ENCODE peak calls at places on chromosomes 12 and 14, in four cellular contexts. One of them, this sample, is unnamed.

GRCh38 chr12:132004946-132005345 is 55.2 kb downstream of the EP400 start:
- DNase-seq in HCT116: no peak
- DNase-seq in GM23248: no peak
- DNase-seq in PC-3: no peak
- DNase-seq in this sample: no peak

GRCh38 chr14:46490150-46490769 is 161.3 kb downstream of the RPL10L start:
- DNase-seq in HCT116: peak
- DNase-seq in GM23248: no peak
- DNase-seq in PC-3: peak
- DNase-seq in this sample: peak

GRCh38 chr14:88612981-88613380 is 50.1 kb downstream of the ZC3H14 start:
- DNase-seq in HCT116: no peak
- DNase-seq in GM23248: no peak
- DNase-seq in PC-3: peak
- DNase-seq in this sample: no peak

GRCh38 chr12:104485651-104486341 is 29.0 kb downstream of the CHST11 start:
- DNase-seq in HCT116: no peak
- DNase-seq in GM23248: peak
- DNase-seq in PC-3: no peak
- DNase-seq in this sample: no peak

GRCh38 chr12:56866493-56866892 is 67.7 kb downstream of the SDR9C7 start:
- DNase-seq in HCT116: no peak
- DNase-seq in GM23248: no peak
- DNase-seq in PC-3: no peak
- DNase-seq in this sample: no peak

GRCh38 chr14:88882236-88882635 is 57.8 kb downstream of the TTC8 start:
- DNase-seq in HCT116: no peak
- DNase-seq in GM23248: no peak
- DNase-seq in PC-3: no peak
- DNase-seq in this sample: no peak

GRCh38 chr14:51004801-51005526 is 60.7 kb upstream of the PYGL start:
- DNase-seq in HCT116: no peak
- DNase-seq in GM23248: peak
- DNase-seq in PC-3: peak
- DNase-seq in this sample: no peak

GRCh38 chr14:59600211-59600945 is 23.8 kb upstream of the CCDC175 start:
- DNase-seq in HCT116: no peak
- DNase-seq in GM23248: no peak
- DNase-seq in PC-3: no peak
- DNase-seq in this sample: no peak

GRCh38 chr12:82857911-82858533 is 171.3 kb downstream of the TMTC2 start:
- DNase-seq in HCT116: no peak
- DNase-seq in GM23248: no peak
- DNase-seq in PC-3: peak
- DNase-seq in this sample: peak

GRCh38 chr12:42666671-42667243 is 77.2 kb upstream of the PRICKLE1 start:
- DNase-seq in HCT116: no peak
- DNase-seq in GM23248: no peak
- DNase-seq in PC-3: peak
- DNase-seq in this sample: peak

GRCh38 chr12:123293178-123293760 is 21.6 kb upstream of the CDK2AP1 start:
- DNase-seq in HCT116: no peak
- DNase-seq in GM23248: no peak
- DNase-seq in PC-3: no peak
- DNase-seq in this sample: no peak

GRCh38 chr14:55698051-55698450 is 118.0 kb downstream of the KTN1 start:
- DNase-seq in HCT116: no peak
- DNase-seq in GM23248: no peak
- DNase-seq in PC-3: peak
- DNase-seq in this sample: no peak

GRCh38 chr14:105315941-105316562 is 1.5 kb downstream of the PACS2 start:
- DNase-seq in HCT116: no peak
- DNase-seq in GM23248: peak
- DNase-seq in PC-3: peak
- DNase-seq in this sample: no peak

GRCh38 chr14:57875985-57876384 is 10.1 kb upstream of the SLC35F4 start:
- DNase-seq in HCT116: no peak
- DNase-seq in GM23248: no peak
- DNase-seq in PC-3: no peak
- DNase-seq in this sample: no peak

GRCh38 chr12:94571556-94571955 is 78.8 kb downstream of the TMCC3 start:
- DNase-seq in HCT116: peak
- DNase-seq in GM23248: peak
- DNase-seq in PC-3: peak
- DNase-seq in this sample: no peak

GRCh38 chr14:45972416-45972815 is 679.2 kb downstream of the RPL10L start:
- DNase-seq in HCT116: no peak
- DNase-seq in GM23248: no peak
- DNase-seq in PC-3: no peak
- DNase-seq in this sample: no peak

GRCh38 chr14:73237219-73237785 is at the start of gene PAPLN:
- DNase-seq in HCT116: peak
- DNase-seq in GM23248: peak
- DNase-seq in PC-3: peak
- DNase-seq in this sample: peak

GRCh38 chr12:97642906-97643305 is 180.3 kb downstream of the RMST start:
- DNase-seq in HCT116: no peak
- DNase-seq in GM23248: no peak
- DNase-seq in PC-3: no peak
- DNase-seq in this sample: no peak

GRCh38 chr12:24895612-24896011 is 53.3 kb downstream of the BCAT1 start:
- DNase-seq in HCT116: no peak
- DNase-seq in GM23248: peak
- DNase-seq in PC-3: no peak
- DNase-seq in this sample: no peak

GRCh38 chr14:24556756-24557155 is 19.3 kb downstream of the CTSG start:
- DNase-seq in HCT116: no peak
- DNase-seq in GM23248: peak
- DNase-seq in PC-3: peak
- DNase-seq in this sample: no peak

GRCh38 chr12:133130808-133131128 is 341 bp downstream of the ZNF10 start:
- DNase-seq in HCT116: no peak
- DNase-seq in GM23248: peak
- DNase-seq in PC-3: no peak
- DNase-seq in this sample: no peak

GRCh38 chr14:22658951-22659350 is 14.8 kb upstream of the OR6J1 start:
- DNase-seq in HCT116: no peak
- DNase-seq in GM23248: no peak
- DNase-seq in PC-3: no peak
- DNase-seq in this sample: no peak

GRCh38 chr12:13164859-13165577 is 31.5 kb upstream of the EMP1 start:
- DNase-seq in HCT116: no peak
- DNase-seq in GM23248: no peak
- DNase-seq in PC-3: no peak
- DNase-seq in this sample: no peak

GRCh38 chr12:46364777-46365580 is 7.6 kb downstream of the SLC38A2 start:
- DNase-seq in HCT116: no peak
- DNase-seq in GM23248: peak
- DNase-seq in PC-3: peak
- DNase-seq in this sample: no peak

GRCh38 chr12:85804663-85805062 is 31.5 kb downstream of the RASSF9 start:
- DNase-seq in HCT116: no peak
- DNase-seq in GM23248: peak
- DNase-seq in PC-3: no peak
- DNase-seq in this sample: no peak

GRCh38 chr14:64956697-64957412 is 14.3 kb upstream of the GPX2 start:
- DNase-seq in HCT116: no peak
- DNase-seq in GM23248: no peak
- DNase-seq in PC-3: no peak
- DNase-seq in this sample: no peak

GRCh38 chr14:94941311-94941710 is 171.4 kb upstream of the GSC start:
- DNase-seq in HCT116: no peak
- DNase-seq in GM23248: no peak
- DNase-seq in PC-3: no peak
- DNase-seq in this sample: no peak

GRCh38 chr12:87270894-87271293 is 758.3 kb downstream of the C12orf50 start:
- DNase-seq in HCT116: no peak
- DNase-seq in GM23248: peak
- DNase-seq in PC-3: peak
- DNase-seq in this sample: no peak

GRCh38 chr12:123106640-123107359 is 44.1 kb downstream of the PITPNM2 start:
- DNase-seq in HCT116: no peak
- DNase-seq in GM23248: no peak
- DNase-seq in PC-3: peak
- DNase-seq in this sample: no peak

GRCh38 chr14:58098507-58098906 is 53.5 kb downstream of the ARMH4 start:
- DNase-seq in HCT116: no peak
- DNase-seq in GM23248: no peak
- DNase-seq in PC-3: peak
- DNase-seq in this sample: peak

GRCh38 chr12:104377507-104377812 is 73.9 kb downstream of the EID3 start:
- DNase-seq in HCT116: no peak
- DNase-seq in GM23248: no peak
- DNase-seq in PC-3: no peak
- DNase-seq in this sample: no peak

GRCh38 chr12:86697916-86698315 is 441.7 kb upstream of the MGAT4C start:
- DNase-seq in HCT116: no peak
- DNase-seq in GM23248: peak
- DNase-seq in PC-3: no peak
- DNase-seq in this sample: no peak

GRCh38 chr12:44299524-44299923 is 463.6 kb downstream of the TMEM117 start:
- DNase-seq in HCT116: no peak
- DNase-seq in GM23248: no peak
- DNase-seq in PC-3: no peak
- DNase-seq in this sample: peak

GRCh38 chr14:82999802-83000201 is 1466.1 kb upstream of the SEL1L start:
- DNase-seq in HCT116: no peak
- DNase-seq in GM23248: peak
- DNase-seq in PC-3: no peak
- DNase-seq in this sample: peak

GRCh38 chr12:12859690-12860089 is 31.7 kb upstream of the GPRC5A start:
- DNase-seq in HCT116: no peak
- DNase-seq in GM23248: peak
- DNase-seq in PC-3: peak
- DNase-seq in this sample: no peak

GRCh38 chr12:47356129-47356622 is 276.4 kb upstream of the AMIGO2 start:
- DNase-seq in HCT116: no peak
- DNase-seq in GM23248: no peak
- DNase-seq in PC-3: no peak
- DNase-seq in this sample: no peak

GRCh38 chr14:99574099-99574880 is 29.7 kb downstream of the CCDC85C start:
- DNase-seq in HCT116: no peak
- DNase-seq in GM23248: peak
- DNase-seq in PC-3: peak
- DNase-seq in this sample: peak

GRCh38 chr12:23133471-23133870 is 508.5 kb downstream of the ETNK1 start:
- DNase-seq in HCT116: no peak
- DNase-seq in GM23248: no peak
- DNase-seq in PC-3: no peak
- DNase-seq in this sample: no peak
- TF ChIP-seq EZH2phosphoT487 in HCT116: no peak
- TF ChIP-seq EZH2phosphoT487 in GM23248: no peak
- TF ChIP-seq EZH2phosphoT487 in PC-3: no peak
- TF ChIP-seq EZH2phosphoT487 in this sample: no peak

GRCh38 chr12:52992699-52993557 is 13.3 kb upstream of the EIF4B start:
- DNase-seq in HCT116: peak
- DNase-seq in GM23248: peak
- DNase-seq in PC-3: peak
- DNase-seq in this sample: no peak
- H3K27ac ChIP-seq in HCT116: peak
- H3K27ac ChIP-seq in GM23248: no peak
- H3K27ac ChIP-seq in PC-3: peak
- H3K27ac ChIP-seq in this sample: no peak

GRCh38 chr12:4648099-4648498 is 752 bp downstream of the AKAP3 start:
- DNase-seq in HCT116: no peak
- DNase-seq in GM23248: peak
- DNase-seq in PC-3: no peak
- DNase-seq in this sample: no peak
- H3K4me3 ChIP-seq in HCT116: peak
- H3K4me3 ChIP-seq in GM23248: peak
- H3K4me3 ChIP-seq in PC-3: peak
- H3K4me3 ChIP-seq in this sample: peak

DNA sequence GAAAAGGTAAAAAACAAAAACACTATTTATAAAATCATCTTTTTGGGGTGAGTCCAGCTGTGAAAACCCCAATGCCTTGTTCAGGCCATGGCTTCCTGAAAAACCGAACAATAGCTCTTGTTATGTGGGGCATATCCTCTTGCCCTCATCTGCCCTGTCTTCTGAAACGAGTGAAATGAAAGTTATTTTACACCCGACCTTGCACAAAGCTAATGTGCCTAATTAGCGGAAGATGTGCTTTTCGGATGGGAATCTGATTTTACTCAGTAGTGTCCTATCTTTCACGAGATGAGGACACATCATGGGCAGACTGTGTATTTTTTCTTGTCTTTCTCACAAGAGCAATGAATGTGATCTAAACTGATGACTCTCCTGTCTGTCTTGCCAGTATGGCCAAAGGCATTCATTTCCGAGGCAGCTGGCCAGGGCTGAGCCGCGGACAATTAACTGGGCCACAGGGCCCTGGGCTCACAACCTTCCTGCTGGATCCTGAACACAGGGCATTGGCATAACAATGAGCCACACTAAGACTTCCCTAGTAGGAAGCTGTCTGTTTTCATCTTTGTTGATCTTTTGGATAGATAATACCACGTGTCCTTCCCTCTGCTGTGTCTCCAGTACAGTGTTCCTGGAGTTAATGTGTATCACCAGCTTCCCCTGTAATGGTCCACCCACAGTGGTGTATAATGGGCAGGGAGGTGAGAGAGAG is 86.0 kb upstream of the HIF1A start:
- DNase-seq in HCT116: no peak
- DNase-seq in GM23248: peak
- DNase-seq in PC-3: peak
- DNase-seq in this sample: peak
- TF ChIP-seq EZH2phosphoT487 in HCT116: no peak
- TF ChIP-seq EZH2phosphoT487 in GM23248: no peak
- TF ChIP-seq EZH2phosphoT487 in PC-3: no peak
- TF ChIP-seq EZH2phosphoT487 in this sample: no peak

DNA sequence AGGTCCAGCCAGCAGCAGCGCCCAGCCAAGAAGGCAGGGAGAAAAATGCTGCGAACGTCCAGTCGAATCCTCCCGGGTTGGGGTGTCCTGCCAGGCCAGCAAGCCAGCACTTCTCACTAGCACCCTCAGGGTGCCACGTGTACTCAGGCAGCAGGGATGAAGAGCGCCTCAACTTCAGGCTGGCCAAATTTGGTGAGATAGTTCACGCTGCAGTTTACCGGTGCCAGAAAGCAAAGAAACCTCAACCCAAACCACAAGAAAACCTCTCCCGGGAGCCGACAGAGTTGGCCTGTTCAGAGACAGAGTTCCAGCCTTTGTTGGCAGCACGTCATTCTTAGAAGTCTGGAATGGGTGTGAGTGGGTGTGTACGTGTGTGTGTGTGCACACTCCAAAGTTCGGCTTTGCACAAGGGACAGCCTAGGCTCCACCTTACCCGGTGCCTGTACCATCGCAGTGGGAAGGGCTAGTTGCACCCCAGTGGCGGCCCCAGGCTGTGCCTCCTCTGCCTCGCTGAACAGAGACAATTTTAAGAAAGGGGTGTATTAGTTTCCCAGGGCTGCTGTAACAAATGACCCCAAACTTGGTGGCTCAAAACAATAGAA is 42.1 kb downstream of the ELK3 start:
- DNase-seq in HCT116: no peak
- DNase-seq in GM23248: peak
- DNase-seq in PC-3: no peak
- DNase-seq in this sample: no peak
- H3K27ac ChIP-seq in HCT116: no peak
- H3K27ac ChIP-seq in GM23248: peak
- H3K27ac ChIP-seq in PC-3: peak
- H3K27ac ChIP-seq in this sample: no peak

GRCh38 chr14:69567563-69567962 is 7.1 kb downstream of the CCDC177 start:
- DNase-seq in HCT116: no peak
- DNase-seq in GM23248: no peak
- DNase-seq in PC-3: no peak
- DNase-seq in this sample: no peak
- H3K4me3 ChIP-seq in HCT116: no peak
- H3K4me3 ChIP-seq in GM23248: no peak
- H3K4me3 ChIP-seq in PC-3: no peak
- H3K4me3 ChIP-seq in this sample: no peak